ENCODE peak calls at places on chromosomes 2 and 18, in six cellular contexts. J is endothelial cell of umbilical vein, S is prostate gland, K is left ventricle myocardium inferior, W is upper lobe of right lung, X is cardiac muscle cell. B is an unnamed sample.

GRCh38 chr2:137229834-137230233 is 464.5 kb downstream of the THSD7B start:
- DNase-seq in X (no peak), K (no peak), J (no peak), W (no peak), S (no peak), B (no peak)

GRCh38 chr18:78621141-78621540 is 358.5 kb upstream of the SALL3 start:
- DNase-seq in X (no peak), W (no peak), K (no peak), S (no peak), J (no peak), B (no peak)

GRCh38 chr2:47360937-47361336 is 42.0 kb upstream of the MSH2 start:
- DNase-seq in S (no peak), K (no peak), J (no peak), X (no peak), W (no peak), B (no peak)

GRCh38 chr2:235170536-235171510 is 219.0 kb downstream of the SH3BP4 start:
- DNase-seq in S (no peak), X (peak; percentile 27), J (no peak), W (no peak), K (no peak), B (peak; percentile 49)

GRCh38 chr18:45891806-45892205 is 66.3 kb downstream of the SIGLEC15 start:
- DNase-seq in J (peak; percentile 40), S (no peak), X (no peak), K (no peak), W (no peak), B (no peak)

GRCh38 chr2:65076345-65076710 is 20.1 kb downstream of the CEP68 start:
- DNase-seq in J (peak; percentile 42), X (no peak), K (no peak), S (no peak), W (no peak), B (no peak)

GRCh38 chr2:95258271-95258670 is 16.0 kb upstream of the PROM2 start:
- DNase-seq in S (no peak), W (no peak), J (no peak), X (no peak), K (no peak), B (no peak)

GRCh38 chr18:32550958-32551357 is 80.3 kb upstream of the GAREM1 start:
- DNase-seq in X (peak; percentile 27), S (no peak), W (no peak), J (no peak), K (no peak), B (no peak)

GRCh38 chr2:217827430-217828201 is 175.2 kb downstream of the TNS1 start:
- DNase-seq in K (peak; percentile 65), S (no peak), X (no peak), J (peak; percentile 36), W (peak; percentile 83), B (no peak)

GRCh38 chr2:98769784-98770183 is 38.9 kb upstream of the MGAT4A start:
- DNase-seq in X (no peak), K (no peak), S (peak; percentile 66), J (no peak), W (no peak), B (no peak)

GRCh38 chr2:121902171-121902591 is 146.7 kb downstream of the TSN start:
- DNase-seq in S (no peak), J (peak; percentile 17), X (no peak), W (no peak), K (peak; percentile 30), B (no peak)

GRCh38 chr18:45860971-45861370 is 35.5 kb downstream of the SIGLEC15 start:
- DNase-seq in X (no peak), K (no peak), W (no peak), J (no peak), S (no peak), B (no peak)

GRCh38 chr2:165203689-165204559 is at the start of gene SCN3A:
- DNase-seq in S (no peak), W (no peak), K (no peak), X (peak; percentile 59), J (peak; percentile 55), B (peak; percentile 77)

GRCh38 chr2:145777914-145778313 is 1258.0 kb upstream of the ZEB2 start:
- DNase-seq in J (no peak), W (no peak), X (no peak), S (no peak), K (no peak), B (no peak)

GRCh38 chr2:160918909-160919503 is 241.2 kb upstream of the TANK start:
- DNase-seq in X (peak; percentile 80), J (peak; percentile 68), W (peak; percentile 85), S (peak; percentile 32), K (peak; percentile 73), B (peak; percentile 56)

GRCh38 chr2:98445167-98445522 is 487 bp downstream of the INPP4A start:
- DNase-seq in J (peak; percentile 39), X (no peak), S (no peak), W (no peak), K (no peak), B (no peak)

GRCh38 chr2:96546321-96546720 is 9.8 kb downstream of the ARID5A start:
- DNase-seq in S (no peak), W (peak; percentile 30), K (no peak), J (no peak), X (no peak), B (peak; percentile 79)

GRCh38 chr2:27019459-27020336 is 13.1 kb upstream of the TMEM214 start:
- DNase-seq in X (no peak), K (no peak), W (no peak), J (no peak), S (no peak), B (no peak)

GRCh38 chr18:27315001-27315400 is 129.9 kb upstream of the CHST9 start:
- DNase-seq in J (peak; percentile 11), W (no peak), K (no peak), X (no peak), S (no peak), B (no peak)

GRCh38 chr2:127932199-127932877 is 46.6 kb upstream of the AMMECR1L start:
- DNase-seq in S (no peak), J (peak; percentile 12), K (no peak), W (no peak), X (no peak), B (no peak)

GRCh38 chr18:23133860-23134779 is 1.2 kb upstream of the CABLES1 start:
- DNase-seq in S (peak; percentile 38), J (no peak), X (peak; percentile 38), K (no peak), W (peak; percentile 77), B (peak; percentile 96)

GRCh38 chr2:240227538-240228428 is 87.3 kb upstream of the OTOS start:
- DNase-seq in J (no peak), K (no peak), S (no peak), X (no peak), W (no peak), B (no peak)

GRCh38 chr2:134957477-134957876 is 38.9 kb downstream of the CCNT2 start:
- DNase-seq in J (no peak), K (no peak), W (no peak), S (no peak), X (no peak), B (no peak)

GRCh38 chr2:208820289-208820688 is 413.7 kb downstream of the PTH2R start:
- DNase-seq in X (peak; percentile 62), K (no peak), S (no peak), J (no peak), W (no peak), B (peak; percentile 80)

GRCh38 chr18:53193870-53194269 is 853.9 kb downstream of the DCC start:
- DNase-seq in W (no peak), S (no peak), J (no peak), K (no peak), X (no peak), B (no peak)

GRCh38 chr2:31920968-31921367 is 89.8 kb downstream of the MEMO1 start:
- DNase-seq in J (no peak), S (no peak), X (no peak), K (no peak), W (no peak), B (no peak)

GRCh38 chr2:16317211-16317830 is 348.3 kb downstream of the CYRIA start:
- DNase-seq in J (no peak), S (no peak), W (no peak), X (no peak), K (no peak), B (no peak)
- H3K9me3 ChIP-seq in J (peaks cover 4% of the 10 kb centered on the region), S (no peaks in the 10 kb centered on the region), W (no peaks in the 10 kb centered on the region), X (no peaks in the 10 kb centered on the region), K (no peaks in the 10 kb centered on the region), B (no peaks in the 10 kb centered on the region)

DNA sequence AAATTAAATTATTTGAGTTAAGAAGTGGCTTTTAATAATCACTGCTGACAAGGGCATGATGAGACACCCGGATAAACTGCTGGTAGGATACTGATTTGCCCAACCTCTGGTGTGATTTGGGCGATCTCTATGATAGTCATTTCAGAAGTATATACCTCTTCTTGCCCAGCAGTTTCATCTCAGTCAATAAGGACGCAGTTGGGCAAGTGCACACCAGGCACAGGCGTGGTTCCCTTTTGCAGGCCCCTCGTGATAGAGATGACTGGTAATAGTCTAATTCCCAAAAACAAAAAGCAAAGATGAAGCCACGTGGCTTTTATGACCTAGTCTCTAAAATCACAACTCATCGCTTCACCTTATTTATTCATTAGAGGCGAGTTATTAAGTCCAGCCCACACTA is 246.4 kb downstream of the PRKCE start:
- DNase-seq in J (no peak), S (no peak), W (no peak), X (no peak), K (no peak), B (no peak)
- H3K4me1 ChIP-seq in J (no peaks in the 10 kb centered on the region), S (no peaks in the 10 kb centered on the region), W (peaks cover 39% of the 10 kb centered on the region), X (peaks cover 19% of the 10 kb centered on the region), K (peaks cover 31% of the 10 kb centered on the region), B (peaks cover 2% of the 10 kb centered on the region)

DNA sequence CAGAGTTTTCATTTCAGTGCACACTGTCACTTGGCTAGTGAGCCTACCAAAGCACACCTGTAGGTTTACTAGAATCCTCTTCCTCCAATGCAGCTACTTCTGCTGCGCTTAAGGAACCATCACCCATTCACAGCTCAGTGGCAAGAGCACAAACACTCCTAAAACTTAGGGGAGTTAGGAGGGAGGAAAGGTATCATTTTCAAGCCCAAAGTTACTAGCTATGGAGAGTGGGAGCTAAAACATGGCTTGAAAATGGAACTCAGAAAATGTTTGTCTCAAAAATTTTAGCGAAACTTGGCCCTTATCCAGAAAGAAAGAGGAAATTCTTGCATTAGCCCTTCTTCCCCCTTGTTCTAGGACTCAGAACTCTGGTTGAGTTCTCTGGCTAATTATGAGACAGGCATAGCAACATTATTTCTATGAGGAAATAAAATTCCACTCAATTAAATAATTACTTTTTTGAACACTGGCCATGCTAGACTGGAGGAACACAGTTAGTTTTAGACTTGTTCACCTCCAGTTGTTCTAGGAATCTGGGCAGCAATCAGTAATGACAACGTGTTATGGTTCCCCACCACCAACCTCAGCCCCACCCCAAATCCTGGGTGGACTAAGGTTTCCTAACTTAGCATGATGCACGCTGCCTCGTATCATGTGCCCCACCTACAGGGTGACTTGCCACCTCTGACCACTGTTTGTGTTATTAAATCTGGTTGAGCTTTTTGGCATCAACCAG is 32.9 kb downstream of the LPIN2 start:
- DNase-seq in W (no peak), X (no peak), K (no peak), J (peak; percentile 44), S (no peak), B (no peak)
- TF ChIP-seq CTCF in W (no peak), X (no peak), K (no peak), J (no peak), S (no peak), B (no peak)

DNA sequence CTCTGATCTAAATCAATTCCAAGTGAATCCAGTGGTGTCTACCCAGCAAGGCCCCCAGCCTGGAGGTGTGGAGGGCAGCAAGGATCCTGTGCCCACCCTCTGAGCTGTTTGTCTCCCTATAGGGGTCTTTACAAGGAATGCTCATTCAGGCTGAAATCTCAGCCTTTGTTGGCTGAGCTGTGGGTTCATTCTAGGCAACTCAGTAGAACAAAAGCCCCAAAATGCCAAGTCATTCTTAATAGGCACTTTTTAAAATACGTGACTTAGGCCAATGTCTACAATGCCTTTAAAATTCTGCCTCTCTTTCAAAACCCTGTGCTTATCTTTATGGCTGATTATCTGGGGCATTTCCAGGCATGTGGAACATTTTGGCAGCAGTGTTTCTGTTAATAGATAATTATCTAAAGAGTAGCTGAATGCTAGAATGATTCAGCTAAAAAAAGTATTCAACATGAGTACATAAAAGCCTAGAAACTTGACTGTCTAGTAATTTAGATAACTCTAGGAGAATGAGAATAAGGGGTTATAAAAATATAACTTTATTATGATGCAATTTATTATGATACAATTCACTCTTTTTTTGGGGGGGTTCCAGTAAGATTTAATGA is 7.4 kb downstream of the UGT1A6 start:
- DNase-seq in K (no peak), S (peak; percentile 78), W (no peak), X (no peak), J (peak; percentile 94), B (no peak)
- H3K9me3 ChIP-seq in K (peaks cover 22% of the 10 kb centered on the region), S (no peaks in the 10 kb centered on the region), W (no peaks in the 10 kb centered on the region), X (no peaks in the 10 kb centered on the region), J (no peaks in the 10 kb centered on the region), B (no peaks in the 10 kb centered on the region)